ENCODE peak calls at places on chromosomes 5 and 9, in seven cellular contexts. One of them, this sample, is unnamed.

GRCh38 chr9:126916909-126917308 is 2.3 kb downstream of the RALGPS1 start:
- DNase-seq in BJ: no peak
- DNase-seq in ovary: no peak
- DNase-seq in mucosa of gallbladder: no peak
- DNase-seq in epithelial cell of esophagus: no peak
- DNase-seq in stimulated activated CD4-positive, alpha-beta T cell treated with anti-CD3 and anti-CD28 coated beads, Interleukin-12 subunit alpha, Interleukin-12 subunit beta, amount 100 ng/mL, for 48 hours: no peak
- DNase-seq in erythroblast: peak; percentile 13
- DNase-seq in this sample: no peak

GRCh38 chr5:180790524-180790923 is 12.1 kb downstream of the MGAT1 start:
- DNase-seq in BJ: no peak
- DNase-seq in mucosa of gallbladder: no peak
- DNase-seq in erythroblast: no peak
- DNase-seq in stimulated activated CD4-positive, alpha-beta T cell treated with anti-CD3 and anti-CD28 coated beads, Interleukin-12 subunit alpha, Interleukin-12 subunit beta, amount 100 ng/mL, for 48 hours: no peak
- DNase-seq in epithelial cell of esophagus: no peak
- DNase-seq in ovary: no peak
- DNase-seq in this sample: no peak

GRCh38 chr5:147101654-147102053 is 133.2 kb upstream of the STK32A start:
- DNase-seq in erythroblast: no peak
- DNase-seq in ovary: no peak
- DNase-seq in BJ: no peak
- DNase-seq in mucosa of gallbladder: no peak
- DNase-seq in stimulated activated CD4-positive, alpha-beta T cell treated with anti-CD3 and anti-CD28 coated beads, Interleukin-12 subunit alpha, Interleukin-12 subunit beta, amount 100 ng/mL, for 48 hours: no peak
- DNase-seq in epithelial cell of esophagus: peak; percentile 21
- DNase-seq in this sample: no peak

GRCh38 chr5:132055808-132056609 is 4.4 kb upstream of the IL3 start:
- DNase-seq in mucosa of gallbladder: peak; percentile 15
- DNase-seq in ovary: no peak
- DNase-seq in erythroblast: no peak
- DNase-seq in BJ: no peak
- DNase-seq in epithelial cell of esophagus: no peak
- DNase-seq in stimulated activated CD4-positive, alpha-beta T cell treated with anti-CD3 and anti-CD28 coated beads, Interleukin-12 subunit alpha, Interleukin-12 subunit beta, amount 100 ng/mL, for 48 hours: no peak
- DNase-seq in this sample: peak; percentile 9

GRCh38 chr5:176466245-176466871 is 18.2 kb downstream of the FAF2 start:
- DNase-seq in erythroblast: no peak
- DNase-seq in epithelial cell of esophagus: peak; percentile 84
- DNase-seq in BJ: no peak
- DNase-seq in mucosa of gallbladder: no peak
- DNase-seq in stimulated activated CD4-positive, alpha-beta T cell treated with anti-CD3 and anti-CD28 coated beads, Interleukin-12 subunit alpha, Interleukin-12 subunit beta, amount 100 ng/mL, for 48 hours: no peak
- DNase-seq in ovary: no peak
- DNase-seq in this sample: no peak

GRCh38 chr9:1001838-1002237 is 25.4 kb downstream of the DMRT3 start:
- DNase-seq in epithelial cell of esophagus: peak; percentile 21
- DNase-seq in stimulated activated CD4-positive, alpha-beta T cell treated with anti-CD3 and anti-CD28 coated beads, Interleukin-12 subunit alpha, Interleukin-12 subunit beta, amount 100 ng/mL, for 48 hours: no peak
- DNase-seq in BJ: no peak
- DNase-seq in erythroblast: no peak
- DNase-seq in mucosa of gallbladder: no peak
- DNase-seq in ovary: no peak
- DNase-seq in this sample: no peak

GRCh38 chr9:34744295-34745221 is 34.6 kb upstream of the CCL21 start:
- DNase-seq in erythroblast: no peak
- DNase-seq in stimulated activated CD4-positive, alpha-beta T cell treated with anti-CD3 and anti-CD28 coated beads, Interleukin-12 subunit alpha, Interleukin-12 subunit beta, amount 100 ng/mL, for 48 hours: no peak
- DNase-seq in mucosa of gallbladder: peak; percentile 15
- DNase-seq in epithelial cell of esophagus: peak; percentile 99
- DNase-seq in BJ: no peak
- DNase-seq in ovary: peak; percentile 34
- DNase-seq in this sample: peak; percentile 34

GRCh38 chr5:78653969-78654368 is 5.4 kb upstream of the LHFPL2 start:
- DNase-seq in stimulated activated CD4-positive, alpha-beta T cell treated with anti-CD3 and anti-CD28 coated beads, Interleukin-12 subunit alpha, Interleukin-12 subunit beta, amount 100 ng/mL, for 48 hours: no peak
- DNase-seq in epithelial cell of esophagus: no peak
- DNase-seq in BJ: no peak
- DNase-seq in ovary: no peak
- DNase-seq in erythroblast: no peak
- DNase-seq in mucosa of gallbladder: no peak
- DNase-seq in this sample: no peak

GRCh38 chr9:106752581-106752980 is 110.4 kb upstream of the ZNF462 start:
- DNase-seq in erythroblast: no peak
- DNase-seq in ovary: no peak
- DNase-seq in mucosa of gallbladder: no peak
- DNase-seq in stimulated activated CD4-positive, alpha-beta T cell treated with anti-CD3 and anti-CD28 coated beads, Interleukin-12 subunit alpha, Interleukin-12 subunit beta, amount 100 ng/mL, for 48 hours: no peak
- DNase-seq in BJ: no peak
- DNase-seq in epithelial cell of esophagus: no peak
- DNase-seq in this sample: no peak

GRCh38 chr5:169100735-169101075 is 200.2 kb downstream of the SLIT3 start:
- DNase-seq in ovary: no peak
- DNase-seq in stimulated activated CD4-positive, alpha-beta T cell treated with anti-CD3 and anti-CD28 coated beads, Interleukin-12 subunit alpha, Interleukin-12 subunit beta, amount 100 ng/mL, for 48 hours: no peak
- DNase-seq in erythroblast: no peak
- DNase-seq in mucosa of gallbladder: no peak
- DNase-seq in BJ: peak; percentile 44
- DNase-seq in epithelial cell of esophagus: peak; percentile 90
- DNase-seq in this sample: no peak

GRCh38 chr9:137433916-137434431 is 7.2 kb downstream of the ENTPD8 start:
- DNase-seq in stimulated activated CD4-positive, alpha-beta T cell treated with anti-CD3 and anti-CD28 coated beads, Interleukin-12 subunit alpha, Interleukin-12 subunit beta, amount 100 ng/mL, for 48 hours: no peak
- DNase-seq in mucosa of gallbladder: no peak
- DNase-seq in BJ: no peak
- DNase-seq in epithelial cell of esophagus: no peak
- DNase-seq in erythroblast: no peak
- DNase-seq in ovary: no peak
- DNase-seq in this sample: no peak

GRCh38 chr5:95081500-95082355 is 203.2 kb downstream of the MCTP1 start:
- DNase-seq in erythroblast: peak; percentile 37
- DNase-seq in stimulated activated CD4-positive, alpha-beta T cell treated with anti-CD3 and anti-CD28 coated beads, Interleukin-12 subunit alpha, Interleukin-12 subunit beta, amount 100 ng/mL, for 48 hours: no peak
- DNase-seq in ovary: no peak
- DNase-seq in BJ: peak; percentile 54
- DNase-seq in mucosa of gallbladder: no peak
- DNase-seq in epithelial cell of esophagus: peak; percentile 84
- DNase-seq in this sample: peak; percentile 32

GRCh38 chr5:155699385-155699784 is 627.6 kb upstream of the SGCD start:
- DNase-seq in ovary: no peak
- DNase-seq in epithelial cell of esophagus: peak; percentile 29
- DNase-seq in erythroblast: no peak
- DNase-seq in BJ: no peak
- DNase-seq in stimulated activated CD4-positive, alpha-beta T cell treated with anti-CD3 and anti-CD28 coated beads, Interleukin-12 subunit alpha, Interleukin-12 subunit beta, amount 100 ng/mL, for 48 hours: no peak
- DNase-seq in mucosa of gallbladder: no peak
- DNase-seq in this sample: peak; percentile 15

GRCh38 chr5:127813633-127814171 is 110.5 kb downstream of the CCDC192 start:
- DNase-seq in stimulated activated CD4-positive, alpha-beta T cell treated with anti-CD3 and anti-CD28 coated beads, Interleukin-12 subunit alpha, Interleukin-12 subunit beta, amount 100 ng/mL, for 48 hours: no peak
- DNase-seq in epithelial cell of esophagus: peak; percentile 84
- DNase-seq in ovary: no peak
- DNase-seq in BJ: peak; percentile 87
- DNase-seq in mucosa of gallbladder: no peak
- DNase-seq in erythroblast: no peak
- DNase-seq in this sample: no peak

GRCh38 chr9:125522328-125522725 is 184.7 kb downstream of the MAPKAP1 start:
- DNase-seq in stimulated activated CD4-positive, alpha-beta T cell treated with anti-CD3 and anti-CD28 coated beads, Interleukin-12 subunit alpha, Interleukin-12 subunit beta, amount 100 ng/mL, for 48 hours: no peak
- DNase-seq in erythroblast: no peak
- DNase-seq in BJ: no peak
- DNase-seq in epithelial cell of esophagus: peak; percentile 71
- DNase-seq in ovary: peak; percentile 31
- DNase-seq in mucosa of gallbladder: no peak
- DNase-seq in this sample: no peak

GRCh38 chr9:37747271-37747753 is 6.3 kb upstream of the TRMT10B start:
- DNase-seq in mucosa of gallbladder: peak; percentile 61
- DNase-seq in erythroblast: peak; percentile 70
- DNase-seq in epithelial cell of esophagus: peak; percentile 74
- DNase-seq in stimulated activated CD4-positive, alpha-beta T cell treated with anti-CD3 and anti-CD28 coated beads, Interleukin-12 subunit alpha, Interleukin-12 subunit beta, amount 100 ng/mL, for 48 hours: peak; percentile 37
- DNase-seq in BJ: peak; percentile 10
- DNase-seq in ovary: peak; percentile 38
- DNase-seq in this sample: peak; percentile 68

GRCh38 chr9:6644346-6645152 is 980 bp downstream of the GLDC start:
- DNase-seq in BJ: no peak
- DNase-seq in ovary: no peak
- DNase-seq in erythroblast: no peak
- DNase-seq in stimulated activated CD4-positive, alpha-beta T cell treated with anti-CD3 and anti-CD28 coated beads, Interleukin-12 subunit alpha, Interleukin-12 subunit beta, amount 100 ng/mL, for 48 hours: no peak
- DNase-seq in mucosa of gallbladder: no peak
- DNase-seq in epithelial cell of esophagus: no peak
- DNase-seq in this sample: no peak

GRCh38 chr9:118170032-118170955 is 466.1 kb downstream of the TLR4 start:
- DNase-seq in BJ: no peak
- DNase-seq in mucosa of gallbladder: peak; percentile 39
- DNase-seq in erythroblast: no peak
- DNase-seq in ovary: no peak
- DNase-seq in epithelial cell of esophagus: peak; percentile 48
- DNase-seq in stimulated activated CD4-positive, alpha-beta T cell treated with anti-CD3 and anti-CD28 coated beads, Interleukin-12 subunit alpha, Interleukin-12 subunit beta, amount 100 ng/mL, for 48 hours: no peak
- DNase-seq in this sample: peak; percentile 54

GRCh38 chr9:108889649-108890067 is 27.6 kb downstream of the ACTL7A start:
- DNase-seq in mucosa of gallbladder: no peak
- DNase-seq in BJ: no peak
- DNase-seq in stimulated activated CD4-positive, alpha-beta T cell treated with anti-CD3 and anti-CD28 coated beads, Interleukin-12 subunit alpha, Interleukin-12 subunit beta, amount 100 ng/mL, for 48 hours: no peak
- DNase-seq in epithelial cell of esophagus: no peak
- DNase-seq in erythroblast: peak; percentile 42
- DNase-seq in ovary: no peak
- DNase-seq in this sample: no peak

GRCh38 chr5:172756764-172757393 is 14.1 kb downstream of the DUSP1 start:
- DNase-seq in epithelial cell of esophagus: no peak
- DNase-seq in ovary: no peak
- DNase-seq in mucosa of gallbladder: no peak
- DNase-seq in stimulated activated CD4-positive, alpha-beta T cell treated with anti-CD3 and anti-CD28 coated beads, Interleukin-12 subunit alpha, Interleukin-12 subunit beta, amount 100 ng/mL, for 48 hours: no peak
- DNase-seq in BJ: no peak
- DNase-seq in erythroblast: no peak
- DNase-seq in this sample: no peak

GRCh38 chr9:129481824-129482511 is 138.9 kb downstream of the C9orf50 start:
- DNase-seq in erythroblast: no peak
- DNase-seq in epithelial cell of esophagus: no peak
- DNase-seq in stimulated activated CD4-positive, alpha-beta T cell treated with anti-CD3 and anti-CD28 coated beads, Interleukin-12 subunit alpha, Interleukin-12 subunit beta, amount 100 ng/mL, for 48 hours: no peak
- DNase-seq in BJ: no peak
- DNase-seq in mucosa of gallbladder: no peak
- DNase-seq in ovary: peak; percentile 71
- DNase-seq in this sample: no peak

GRCh38 chr5:109668237-109668636 is 21.5 kb upstream of the MAN2A1 start:
- DNase-seq in mucosa of gallbladder: no peak
- DNase-seq in stimulated activated CD4-positive, alpha-beta T cell treated with anti-CD3 and anti-CD28 coated beads, Interleukin-12 subunit alpha, Interleukin-12 subunit beta, amount 100 ng/mL, for 48 hours: no peak
- DNase-seq in ovary: no peak
- DNase-seq in erythroblast: no peak
- DNase-seq in epithelial cell of esophagus: no peak
- DNase-seq in BJ: no peak
- DNase-seq in this sample: no peak

GRCh38 chr5:163473613-163474243 is 13.3 kb downstream of the HMMR start:
- DNase-seq in ovary: no peak
- DNase-seq in stimulated activated CD4-positive, alpha-beta T cell treated with anti-CD3 and anti-CD28 coated beads, Interleukin-12 subunit alpha, Interleukin-12 subunit beta, amount 100 ng/mL, for 48 hours: no peak
- DNase-seq in BJ: no peak
- DNase-seq in mucosa of gallbladder: no peak
- DNase-seq in epithelial cell of esophagus: peak; percentile 28
- DNase-seq in erythroblast: peak; percentile 17
- DNase-seq in this sample: no peak

GRCh38 chr9:10661376-10661775 is 48.6 kb upstream of the PTPRD start:
- DNase-seq in BJ: no peak
- DNase-seq in epithelial cell of esophagus: peak; percentile 65
- DNase-seq in erythroblast: no peak
- DNase-seq in stimulated activated CD4-positive, alpha-beta T cell treated with anti-CD3 and anti-CD28 coated beads, Interleukin-12 subunit alpha, Interleukin-12 subunit beta, amount 100 ng/mL, for 48 hours: no peak
- DNase-seq in mucosa of gallbladder: no peak
- DNase-seq in ovary: no peak
- DNase-seq in this sample: no peak

GRCh38 chr9:22446589-22446949 is at the start of gene DMRTA1:
- DNase-seq in mucosa of gallbladder: peak; percentile 86
- DNase-seq in BJ: no peak
- DNase-seq in epithelial cell of esophagus: peak; percentile 89
- DNase-seq in erythroblast: peak; percentile 4
- DNase-seq in ovary: peak; percentile 58
- DNase-seq in stimulated activated CD4-positive, alpha-beta T cell treated with anti-CD3 and anti-CD28 coated beads, Interleukin-12 subunit alpha, Interleukin-12 subunit beta, amount 100 ng/mL, for 48 hours: no peak
- DNase-seq in this sample: peak; percentile 80

GRCh38 chr5:63141582-63141981 is 563.0 kb downstream of the LRRC70 start:
- DNase-seq in erythroblast: no peak
- DNase-seq in epithelial cell of esophagus: no peak
- DNase-seq in ovary: no peak
- DNase-seq in BJ: no peak
- DNase-seq in mucosa of gallbladder: no peak
- DNase-seq in stimulated activated CD4-positive, alpha-beta T cell treated with anti-CD3 and anti-CD28 coated beads, Interleukin-12 subunit alpha, Interleukin-12 subunit beta, amount 100 ng/mL, for 48 hours: no peak
- DNase-seq in this sample: no peak

GRCh38 chr5:77316871-77317661 is 106.6 kb downstream of the PDE8B start:
- DNase-seq in ovary: no peak
- DNase-seq in erythroblast: no peak
- DNase-seq in stimulated activated CD4-positive, alpha-beta T cell treated with anti-CD3 and anti-CD28 coated beads, Interleukin-12 subunit alpha, Interleukin-12 subunit beta, amount 100 ng/mL, for 48 hours: no peak
- DNase-seq in epithelial cell of esophagus: no peak
- DNase-seq in BJ: peak; percentile 26
- DNase-seq in mucosa of gallbladder: no peak
- DNase-seq in this sample: no peak

GRCh38 chr5:98341711-98342042 is 431.8 kb upstream of the RGMB start:
- DNase-seq in stimulated activated CD4-positive, alpha-beta T cell treated with anti-CD3 and anti-CD28 coated beads, Interleukin-12 subunit alpha, Interleukin-12 subunit beta, amount 100 ng/mL, for 48 hours: no peak
- DNase-seq in erythroblast: no peak
- DNase-seq in epithelial cell of esophagus: peak; percentile 11
- DNase-seq in ovary: no peak
- DNase-seq in BJ: peak; percentile 43
- DNase-seq in mucosa of gallbladder: no peak
- DNase-seq in this sample: no peak

GRCh38 chr5:67770431-67771025 is 445.0 kb upstream of the PIK3R1 start:
- DNase-seq in erythroblast: peak; percentile 9
- DNase-seq in epithelial cell of esophagus: peak; percentile 45
- DNase-seq in mucosa of gallbladder: peak; percentile 82
- DNase-seq in stimulated activated CD4-positive, alpha-beta T cell treated with anti-CD3 and anti-CD28 coated beads, Interleukin-12 subunit alpha, Interleukin-12 subunit beta, amount 100 ng/mL, for 48 hours: no peak
- DNase-seq in ovary: no peak
- DNase-seq in BJ: no peak
- DNase-seq in this sample: peak; percentile 32

GRCh38 chr9:21848615-21849014 is 46.2 kb downstream of the MTAP start:
- DNase-seq in ovary: no peak
- DNase-seq in BJ: no peak
- DNase-seq in stimulated activated CD4-positive, alpha-beta T cell treated with anti-CD3 and anti-CD28 coated beads, Interleukin-12 subunit alpha, Interleukin-12 subunit beta, amount 100 ng/mL, for 48 hours: no peak
- DNase-seq in epithelial cell of esophagus: no peak
- DNase-seq in erythroblast: no peak
- DNase-seq in mucosa of gallbladder: no peak
- DNase-seq in this sample: no peak

GRCh38 chr9:573551-574410 is 267.7 kb upstream of the DMRT1 start:
- DNase-seq in erythroblast: no peak
- DNase-seq in ovary: no peak
- DNase-seq in epithelial cell of esophagus: no peak
- DNase-seq in mucosa of gallbladder: no peak
- DNase-seq in stimulated activated CD4-positive, alpha-beta T cell treated with anti-CD3 and anti-CD28 coated beads, Interleukin-12 subunit alpha, Interleukin-12 subunit beta, amount 100 ng/mL, for 48 hours: no peak
- DNase-seq in BJ: no peak
- DNase-seq in this sample: no peak

GRCh38 chr5:167573274-167574127 is 717.9 kb upstream of the WWC1 start:
- DNase-seq in epithelial cell of esophagus: peak; percentile 64
- DNase-seq in stimulated activated CD4-positive, alpha-beta T cell treated with anti-CD3 and anti-CD28 coated beads, Interleukin-12 subunit alpha, Interleukin-12 subunit beta, amount 100 ng/mL, for 48 hours: no peak
- DNase-seq in mucosa of gallbladder: no peak
- DNase-seq in BJ: no peak
- DNase-seq in ovary: no peak
- DNase-seq in erythroblast: no peak
- DNase-seq in this sample: peak; percentile 45

GRCh38 chr5:90866333-90866732 is 307.7 kb downstream of the ADGRV1 start:
- DNase-seq in stimulated activated CD4-positive, alpha-beta T cell treated with anti-CD3 and anti-CD28 coated beads, Interleukin-12 subunit alpha, Interleukin-12 subunit beta, amount 100 ng/mL, for 48 hours: no peak
- DNase-seq in ovary: no peak
- DNase-seq in epithelial cell of esophagus: peak; percentile 33
- DNase-seq in BJ: no peak
- DNase-seq in erythroblast: peak; percentile 59
- DNase-seq in mucosa of gallbladder: no peak
- DNase-seq in this sample: no peak

GRCh38 chr5:169980418-169981053 is at the start of gene INSYN2B:
- DNase-seq in erythroblast: peak; percentile 46
- DNase-seq in epithelial cell of esophagus: peak; percentile 88
- DNase-seq in mucosa of gallbladder: peak; percentile 76
- DNase-seq in stimulated activated CD4-positive, alpha-beta T cell treated with anti-CD3 and anti-CD28 coated beads, Interleukin-12 subunit alpha, Interleukin-12 subunit beta, amount 100 ng/mL, for 48 hours: no peak
- DNase-seq in BJ: peak; percentile 63
- DNase-seq in ovary: peak; percentile 75
- DNase-seq in this sample: peak; percentile 91

GRCh38 chr5:124511791-124512190 is 234.6 kb downstream of the ZNF608 start:
- DNase-seq in mucosa of gallbladder: no peak
- DNase-seq in epithelial cell of esophagus: peak; percentile 9
- DNase-seq in erythroblast: no peak
- DNase-seq in ovary: no peak
- DNase-seq in BJ: no peak
- DNase-seq in stimulated activated CD4-positive, alpha-beta T cell treated with anti-CD3 and anti-CD28 coated beads, Interleukin-12 subunit alpha, Interleukin-12 subunit beta, amount 100 ng/mL, for 48 hours: no peak
- DNase-seq in this sample: no peak

GRCh38 chr9:12776775-12777055 is 1.9 kb downstream of the LURAP1L start:
- DNase-seq in erythroblast: no peak
- DNase-seq in BJ: no peak
- DNase-seq in epithelial cell of esophagus: peak; percentile 45
- DNase-seq in ovary: no peak
- DNase-seq in stimulated activated CD4-positive, alpha-beta T cell treated with anti-CD3 and anti-CD28 coated beads, Interleukin-12 subunit alpha, Interleukin-12 subunit beta, amount 100 ng/mL, for 48 hours: no peak
- DNase-seq in mucosa of gallbladder: no peak
- DNase-seq in this sample: no peak

GRCh38 chr9:2459756-2460155 is 161.8 kb upstream of the VLDLR start:
- DNase-seq in ovary: no peak
- DNase-seq in epithelial cell of esophagus: no peak
- DNase-seq in BJ: no peak
- DNase-seq in erythroblast: no peak
- DNase-seq in stimulated activated CD4-positive, alpha-beta T cell treated with anti-CD3 and anti-CD28 coated beads, Interleukin-12 subunit alpha, Interleukin-12 subunit beta, amount 100 ng/mL, for 48 hours: no peak
- DNase-seq in mucosa of gallbladder: no peak
- DNase-seq in this sample: no peak

GRCh38 chr5:21195145-21195544 is 1207.1 kb upstream of the CDH18 start:
- DNase-seq in ovary: no peak
- DNase-seq in mucosa of gallbladder: no peak
- DNase-seq in BJ: no peak
- DNase-seq in stimulated activated CD4-positive, alpha-beta T cell treated with anti-CD3 and anti-CD28 coated beads, Interleukin-12 subunit alpha, Interleukin-12 subunit beta, amount 100 ng/mL, for 48 hours: no peak
- DNase-seq in epithelial cell of esophagus: peak; percentile 5
- DNase-seq in erythroblast: no peak
- DNase-seq in this sample: no peak